ENCODE peak calls at places on chromosomes 12 and 14, in seven cellular contexts. K is cardiac fibroblast, Y is bronchial epithelial cell, F is B cell, R is thoracic aorta, J is fibroblast of mammary gland, C is Peyer's patch. D is an unnamed sample.

GRCh38 chr12:19440916-19441315 is 1.6 kb downstream of the AEBP2 start:
- DNase-seq in K (no peak), Y (no peak), F (no peak), R (no peak), J (no peak), C (no peak), D (no peak)

GRCh38 chr14:24430682-24431568 is 1.2 kb downstream of the KHNYN start:
- DNase-seq in K (peak), Y (no peak), F (peak), R (no peak), J (peak), C (no peak), D (no peak)

GRCh38 chr14:50318031-50318626 is 6.0 kb downstream of the DMAC2L start:
- DNase-seq in K (peak), Y (peak), F (no peak), R (no peak), J (peak), C (no peak), D (no peak)

GRCh38 chr14:55733609-55734008 is 153.6 kb downstream of the KTN1 start:
- DNase-seq in K (no peak), Y (no peak), F (no peak), R (no peak), J (no peak), C (no peak), D (no peak)

GRCh38 chr12:14845350-14845750 is 2.0 kb upstream of the ART4 start:
- DNase-seq in K (peak), Y (peak), F (peak), R (no peak), J (peak), C (peak), D (peak)

GRCh38 chr12:531951-532585 is 72.3 kb downstream of the B4GALNT3 start:
- DNase-seq in K (no peak), Y (peak), F (no peak), R (no peak), J (no peak), C (no peak), D (no peak)

GRCh38 chr14:78022059-78022458 is 148.1 kb upstream of the NRXN3 start:
- DNase-seq in K (peak), Y (peak), F (peak), R (no peak), J (peak), C (peak), D (peak)

GRCh38 chr14:95468416-95469133 is 47.9 kb downstream of the SYNE3 start:
- DNase-seq in K (no peak), Y (no peak), F (no peak), R (no peak), J (no peak), C (peak), D (no peak)

GRCh38 chr14:61042220-61042619 is 61.2 kb downstream of the SLC38A6 start:
- DNase-seq in K (no peak), Y (no peak), F (no peak), R (no peak), J (no peak), C (no peak), D (no peak)

GRCh38 chr14:99026471-99026870 is 245.5 kb downstream of the BCL11B start:
- DNase-seq in K (no peak), Y (no peak), F (no peak), R (no peak), J (no peak), C (no peak), D (peak)

GRCh38 chr14:77035267-77035666 is 6.8 kb upstream of the IRF2BPL start:
- DNase-seq in K (no peak), Y (no peak), F (no peak), R (no peak), J (no peak), C (no peak), D (no peak)

GRCh38 chr14:55107766-55108554 is 21.1 kb upstream of the LGALS3 start:
- DNase-seq in K (peak), Y (peak), F (no peak), R (peak), J (peak), C (peak), D (no peak)

GRCh38 chr14:60085085-60085484 is 6.6 kb upstream of the PCNX4 start:
- DNase-seq in K (peak), Y (peak), F (no peak), R (no peak), J (peak), C (no peak), D (no peak)

GRCh38 chr12:32507559-32508276 is 108.4 kb downstream of the FGD4 start:
- DNase-seq in K (no peak), Y (no peak), F (no peak), R (no peak), J (no peak), C (no peak), D (no peak)

GRCh38 chr12:26711072-26711471 is 121.9 kb downstream of the ITPR2 start:
- DNase-seq in K (no peak), Y (no peak), F (no peak), R (no peak), J (no peak), C (no peak), D (no peak)

GRCh38 chr14:55773984-55774581 is 194.1 kb downstream of the KTN1 start:
- DNase-seq in K (no peak), Y (no peak), F (no peak), R (no peak), J (no peak), C (no peak), D (no peak)

GRCh38 chr12:43835656-43836454 is at the start of gene TMEM117:
- DNase-seq in K (peak), Y (peak), F (peak), R (peak), J (peak), C (peak), D (peak)

GRCh38 chr12:77131977-77132490 is 66.7 kb upstream of the E2F7 start:
- DNase-seq in K (no peak), Y (peak), F (no peak), R (no peak), J (no peak), C (no peak), D (no peak)

GRCh38 chr12:111338096-111338495 is 30.8 kb downstream of the PHETA1 start:
- DNase-seq in K (no peak), Y (no peak), F (no peak), R (no peak), J (no peak), C (no peak), D (no peak)

GRCh38 chr12:55025508-55025907 is 5.7 kb downstream of the NEUROD4 start:
- DNase-seq in K (no peak), Y (no peak), F (no peak), R (no peak), J (no peak), C (no peak), D (no peak)

GRCh38 chr12:76738824-76739579 is 24.9 kb upstream of the ZDHHC17 start:
- DNase-seq in K (no peak), Y (no peak), F (no peak), R (no peak), J (no peak), C (no peak), D (no peak)

GRCh38 chr12:107468976-107469375 is 216.6 kb upstream of the PWP1 start:
- DNase-seq in K (no peak), Y (no peak), F (no peak), R (no peak), J (no peak), C (no peak), D (no peak)

GRCh38 chr12:130086777-130087176 is 75.5 kb upstream of the FZD10 start:
- DNase-seq in K (no peak), Y (no peak), F (no peak), R (no peak), J (no peak), C (no peak), D (no peak)

GRCh38 chr14:22977684-22978486 is 4.5 kb downstream of the AJUBA start:
- DNase-seq in K (peak), Y (peak), F (no peak), R (no peak), J (peak), C (peak), D (no peak)

GRCh38 chr12:51812871-51813270 is 35.6 kb downstream of the FIGNL2 start:
- DNase-seq in K (no peak), Y (no peak), F (no peak), R (no peak), J (no peak), C (no peak), D (no peak)

GRCh38 chr12:188910-189621 is 24.9 kb downstream of the SLC6A12 start:
- DNase-seq in K (peak), Y (no peak), F (peak), R (no peak), J (peak), C (peak), D (no peak)

GRCh38 chr14:69287096-69287991 is 27.4 kb downstream of the GALNT16 start:
- DNase-seq in K (no peak), Y (no peak), F (no peak), R (no peak), J (peak), C (no peak), D (no peak)

GRCh38 chr14:69289811-69290520 is 30.0 kb downstream of the GALNT16 start:
- DNase-seq in K (no peak), Y (no peak), F (no peak), R (no peak), J (peak), C (no peak), D (no peak)

GRCh38 chr14:69288956-69289705 is 29.2 kb downstream of the GALNT16 start:
- DNase-seq in K (no peak), Y (no peak), F (no peak), R (no peak), J (peak), C (no peak), D (no peak)

GRCh38 chr14:69285661-69286255 is 25.8 kb downstream of the GALNT16 start:
- DNase-seq in K (no peak), Y (no peak), F (no peak), R (no peak), J (no peak), C (no peak), D (no peak)

DNA sequence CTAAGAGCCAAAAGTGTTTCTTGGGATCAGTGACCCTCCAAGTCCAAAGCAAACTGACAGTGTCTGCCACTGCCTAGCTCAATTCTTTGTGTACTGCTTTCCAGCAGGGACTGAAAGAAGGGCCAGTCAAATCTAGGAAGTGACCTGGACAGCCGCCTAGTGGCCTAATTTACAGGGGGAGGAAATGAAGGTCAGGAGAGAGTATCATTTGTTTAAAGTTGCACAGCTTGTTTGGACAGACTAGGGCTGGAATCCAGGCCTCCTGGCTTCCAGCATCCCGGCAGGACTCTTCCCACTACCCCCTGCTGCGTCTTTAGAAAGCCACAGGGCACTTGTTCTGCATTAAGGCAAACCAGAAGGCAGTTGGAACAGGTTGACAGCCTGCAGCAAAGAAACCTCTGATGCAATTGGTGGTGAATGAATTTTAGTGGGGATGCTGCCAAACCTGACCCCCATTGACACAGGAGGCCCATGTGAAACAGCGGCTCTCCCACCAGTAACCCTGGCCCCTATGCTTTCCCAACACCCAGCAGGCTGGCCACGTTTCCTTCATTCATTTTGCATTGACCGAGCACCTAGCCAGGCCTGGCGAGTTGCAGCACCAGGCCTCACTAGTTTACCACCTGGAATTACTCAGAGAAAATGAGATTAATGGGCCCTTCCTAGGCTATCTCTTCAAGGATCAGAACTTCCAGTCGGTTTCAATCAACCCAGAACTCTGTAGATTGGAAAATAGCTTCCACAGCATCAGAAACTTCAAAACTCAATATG is 28.2 kb downstream of the GALNT16 start:
- DNase-seq in K (peak), Y (no peak), F (no peak), R (no peak), J (peak), C (peak), D (no peak)
- TF ChIP-seq CTCF in K (peak), Y (peak), F (no peak), R (no peak), J (peak), C (peak), D (no peak)

DNA sequence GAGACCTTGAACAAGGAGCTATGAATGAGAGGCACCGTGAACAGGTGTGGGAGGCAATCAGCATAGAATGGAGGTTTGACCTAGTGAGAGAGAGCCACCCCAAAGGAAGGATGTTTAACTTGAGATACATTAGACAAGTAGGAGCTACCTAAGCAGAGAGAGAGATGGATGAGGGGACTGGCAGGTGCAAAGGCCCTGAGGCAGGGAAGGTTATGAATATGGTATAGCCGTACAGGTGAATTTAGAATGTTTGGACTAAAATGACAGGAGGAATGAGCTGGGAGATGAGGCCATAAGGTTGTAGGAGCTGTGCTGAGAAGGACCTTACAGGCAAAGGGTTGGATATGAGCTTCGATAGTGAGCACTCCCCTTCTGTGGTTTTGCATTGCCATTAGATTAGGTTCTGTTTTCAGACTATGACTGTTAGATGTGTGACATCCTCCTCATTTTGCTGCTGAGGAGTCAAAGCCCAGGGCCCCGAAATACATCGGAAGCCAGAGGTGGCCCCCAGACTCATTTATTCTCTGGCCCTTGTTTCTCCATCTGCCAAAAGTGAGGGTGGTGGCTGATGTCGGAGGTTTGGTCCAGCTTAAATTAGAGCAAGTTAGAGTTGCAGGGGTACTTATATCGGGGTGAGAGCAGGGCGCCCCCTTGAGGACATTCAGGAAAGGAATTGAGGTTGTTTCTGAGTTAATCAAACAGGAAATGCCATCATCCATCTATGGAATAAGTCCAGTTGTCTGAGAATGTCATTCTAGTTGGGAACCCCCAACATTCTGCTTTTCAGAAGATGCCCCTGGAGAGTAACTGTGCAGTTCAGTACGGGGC is 29.4 kb downstream of the SLC24A4 start:
- DNase-seq in K (peak), Y (peak), F (peak), R (no peak), J (peak), C (no peak), D (peak)
- TF ChIP-seq CTCF in K (peak), Y (peak), F (no peak), R (no peak), J (peak), C (no peak), D (peak)

GRCh38 chr12:47814539-47815170 is 5.0 kb downstream of the HDAC7 start:
- DNase-seq in K (no peak), Y (no peak), F (no peak), R (no peak), J (no peak), C (no peak), D (no peak)

GRCh38 chr12:47811581-47812484 is 7.9 kb downstream of the HDAC7 start:
- DNase-seq in K (peak), Y (peak), F (no peak), R (peak), J (peak), C (no peak), D (no peak)

GRCh38 chr12:47811070-47811391 is 8.7 kb downstream of the HDAC7 start:
- DNase-seq in K (no peak), Y (no peak), F (no peak), R (no peak), J (no peak), C (no peak), D (no peak)

GRCh38 chr12:47812797-47813490 is 6.8 kb downstream of the HDAC7 start:
- DNase-seq in K (peak), Y (peak), F (peak), R (peak), J (peak), C (peak), D (peak)

DNA sequence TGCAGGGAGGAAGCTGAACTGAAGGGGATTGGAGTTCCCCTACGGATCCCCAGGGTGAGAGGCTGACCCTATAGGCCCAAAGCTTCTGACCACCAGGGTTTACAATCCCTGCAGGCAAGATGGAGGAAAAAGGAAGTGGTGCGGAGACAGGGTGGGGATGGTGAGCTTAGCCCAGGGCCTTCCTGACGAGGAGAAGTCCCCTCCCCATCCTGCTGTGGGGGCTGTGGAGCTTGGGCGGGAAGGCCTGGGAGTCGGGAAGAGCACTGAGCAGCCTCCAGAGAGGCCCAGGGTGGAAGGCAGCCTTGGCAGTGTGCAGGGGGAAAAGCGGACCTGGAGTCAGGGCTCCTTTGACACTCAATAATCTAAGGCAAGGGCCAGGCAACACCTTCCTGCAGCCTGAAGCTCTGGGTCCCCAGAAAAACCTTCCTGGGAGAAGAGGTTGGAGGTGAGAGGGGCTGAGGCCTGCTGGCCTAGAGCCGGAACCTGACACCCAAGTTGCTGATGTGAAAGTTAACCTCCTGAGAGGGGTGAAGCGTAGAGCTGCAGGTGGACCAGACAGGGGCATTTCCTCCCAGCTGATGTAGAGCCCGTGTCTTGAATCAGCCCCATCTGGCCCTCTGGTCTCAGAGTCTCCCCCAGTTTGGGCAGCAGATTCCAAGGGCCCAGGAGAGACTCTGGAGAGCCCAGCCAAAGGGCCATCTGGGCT is 6.1 kb downstream of the HDAC7 start:
- DNase-seq in K (no peak), Y (no peak), F (peak), R (no peak), J (peak), C (peak), D (no peak)
- TF ChIP-seq CTCF in K (no peak), Y (no peak), F (no peak), R (no peak), J (no peak), C (no peak), D (no peak)

GRCh38 chr12:47095446-47096236 is 15.9 kb upstream of the AMIGO2 start:
- DNase-seq in K (peak), Y (peak), F (no peak), R (no peak), J (peak), C (no peak), D (no peak)

GRCh38 chr12:47094804-47095203 is 15.0 kb upstream of the AMIGO2 start:
- DNase-seq in K (no peak), Y (peak), F (no peak), R (no peak), J (no peak), C (no peak), D (no peak)

GRCh38 chr12:47100146-47100545 is 20.4 kb upstream of the AMIGO2 start:
- DNase-seq in K (no peak), Y (no peak), F (no peak), R (no peak), J (peak), C (no peak), D (no peak)

GRCh38 chr12:47098099-47098498 is 18.3 kb upstream of the AMIGO2 start:
- DNase-seq in K (no peak), Y (no peak), F (no peak), R (no peak), J (no peak), C (no peak), D (no peak)

DNA sequence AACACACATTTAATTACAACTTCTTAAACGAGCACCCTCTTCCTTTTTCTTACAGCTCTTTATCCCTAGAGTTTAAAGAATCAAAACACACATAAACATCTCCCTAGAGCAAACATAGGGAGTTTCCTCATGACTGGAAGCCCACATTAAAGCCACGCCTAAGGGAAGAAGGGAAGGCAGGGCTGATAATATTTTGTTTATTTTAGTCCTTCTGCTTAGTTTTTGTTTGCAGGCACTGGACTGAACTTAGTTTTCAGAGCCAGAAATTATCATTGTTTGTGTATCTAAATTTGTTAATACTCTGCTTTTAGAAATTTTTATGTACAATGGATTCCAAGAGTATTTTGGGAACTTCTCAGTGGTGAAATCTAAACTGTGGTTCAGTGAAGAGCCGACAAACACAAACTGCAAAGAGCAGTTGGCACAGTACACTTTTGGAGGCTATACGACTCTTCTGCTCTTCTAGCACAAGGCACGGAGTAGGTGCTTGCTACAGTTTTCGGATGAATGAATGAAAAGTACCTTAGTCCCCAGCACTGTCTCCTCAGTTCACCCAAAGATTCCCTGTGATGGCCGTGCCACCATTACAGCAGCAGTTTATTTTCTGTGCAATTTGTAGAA is 17.6 kb upstream of the AMIGO2 start:
- DNase-seq in K (peak), Y (peak), F (no peak), R (no peak), J (no peak), C (no peak), D (no peak)
- TF ChIP-seq CTCF in K (no peak), Y (no peak), F (no peak), R (no peak), J (no peak), C (no peak), D (no peak)